ENCODE peak calls at places on chromosomes 7 and 10, in four cellular contexts. One of them, this sample, is unnamed.

GRCh38 chr10:130575756-130576285 is 439.6 kb downstream of the GLRX3 start:
- DNase-seq in endothelial cell: no peak
- DNase-seq in mammary epithelial cell: no peak
- DNase-seq in mucosa of descending colon: no peak
- DNase-seq in this sample: no peak

GRCh38 chr10:60377955-60378354 is 11.7 kb downstream of the ANK3 start:
- DNase-seq in mammary epithelial cell: peak; percentile 42
- DNase-seq in mucosa of descending colon: no peak
- DNase-seq in endothelial cell: no peak
- DNase-seq in this sample: no peak

GRCh38 chr7:155219947-155220769 is 77.5 kb upstream of the INSIG1 start:
- DNase-seq in endothelial cell: no peak
- DNase-seq in mucosa of descending colon: no peak
- DNase-seq in mammary epithelial cell: no peak
- DNase-seq in this sample: no peak

GRCh38 chr10:36325815-36326214 is 683.7 kb upstream of the FZD8 start:
- DNase-seq in mammary epithelial cell: no peak
- DNase-seq in mucosa of descending colon: no peak
- DNase-seq in endothelial cell: no peak
- DNase-seq in this sample: no peak

GRCh38 chr10:107814865-107815487 is 650.5 kb upstream of the SORCS1 start:
- DNase-seq in mammary epithelial cell: peak; percentile 63
- DNase-seq in mucosa of descending colon: peak; percentile 91
- DNase-seq in endothelial cell: peak; percentile 68
- DNase-seq in this sample: peak; percentile 61

GRCh38 chr10:20257422-20257821 is 441.2 kb downstream of the PLXDC2 start:
- DNase-seq in endothelial cell: no peak
- DNase-seq in mucosa of descending colon: no peak
- DNase-seq in mammary epithelial cell: peak; percentile 35
- DNase-seq in this sample: no peak

GRCh38 chr7:136741941-136742340 is 126.5 kb upstream of the CHRM2 start:
- DNase-seq in mammary epithelial cell: peak; percentile 45
- DNase-seq in endothelial cell: no peak
- DNase-seq in mucosa of descending colon: no peak
- DNase-seq in this sample: no peak

GRCh38 chr7:75943864-75944263 is 28.9 kb downstream of the POR start:
- DNase-seq in mammary epithelial cell: peak; percentile 92
- DNase-seq in mucosa of descending colon: no peak
- DNase-seq in endothelial cell: no peak
- DNase-seq in this sample: no peak

GRCh38 chr7:70585071-70585470 is 546.9 kb upstream of the GALNT17 start:
- DNase-seq in mammary epithelial cell: no peak
- DNase-seq in mucosa of descending colon: no peak
- DNase-seq in endothelial cell: no peak
- DNase-seq in this sample: no peak

GRCh38 chr7:47435889-47436312 is 146.0 kb downstream of the TNS3 start:
- DNase-seq in mucosa of descending colon: peak; percentile 83
- DNase-seq in endothelial cell: peak; percentile 52
- DNase-seq in mammary epithelial cell: peak; percentile 56
- DNase-seq in this sample: peak; percentile 48

GRCh38 chr7:6385110-6385792 is 62.5 kb downstream of the DAGLB start:
- DNase-seq in endothelial cell: no peak
- DNase-seq in mucosa of descending colon: no peak
- DNase-seq in mammary epithelial cell: peak; percentile 97
- DNase-seq in this sample: no peak

GRCh38 chr7:17019106-17019505 is 137.3 kb upstream of the AGR3 start:
- DNase-seq in endothelial cell: no peak
- DNase-seq in mucosa of descending colon: no peak
- DNase-seq in mammary epithelial cell: no peak
- DNase-seq in this sample: no peak

GRCh38 chr7:17020250-17020649 is 138.5 kb upstream of the AGR3 start:
- DNase-seq in endothelial cell: no peak
- DNase-seq in mammary epithelial cell: no peak
- DNase-seq in mucosa of descending colon: no peak
- DNase-seq in this sample: no peak

GRCh38 chr7:17016402-17017010 is 134.7 kb upstream of the AGR3 start:
- DNase-seq in endothelial cell: no peak
- DNase-seq in mammary epithelial cell: no peak
- DNase-seq in mucosa of descending colon: no peak
- DNase-seq in this sample: no peak

GRCh38 chr7:17022915-17023314 is 141.1 kb upstream of the AGR3 start:
- DNase-seq in mammary epithelial cell: peak; percentile 45
- DNase-seq in mucosa of descending colon: no peak
- DNase-seq in endothelial cell: no peak
- DNase-seq in this sample: no peak

DNA sequence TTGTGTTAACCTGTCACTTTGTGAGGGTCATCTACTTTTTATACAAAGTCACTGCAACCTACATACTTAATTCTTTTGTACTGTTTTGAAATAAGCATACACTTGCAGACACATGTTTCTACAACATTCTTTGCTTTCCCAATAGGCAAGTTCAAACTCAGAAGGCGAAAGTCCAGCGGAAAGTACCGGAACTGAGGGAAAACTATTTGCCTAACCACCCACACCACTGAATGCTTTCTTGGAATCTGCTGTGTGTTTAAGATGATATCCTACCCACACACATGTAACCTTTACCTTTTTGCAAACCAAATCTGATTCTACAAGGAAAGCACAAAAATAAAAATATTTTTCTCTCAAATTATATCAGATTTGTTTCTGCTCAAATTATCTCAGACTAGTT is 139.4 kb upstream of the AGR3 start:
- DNase-seq in mammary epithelial cell: peak; percentile 93
- DNase-seq in endothelial cell: no peak
- DNase-seq in mucosa of descending colon: no peak
- DNase-seq in this sample: no peak
- TF ChIP-seq CTCF in mammary epithelial cell: no peak
- TF ChIP-seq CTCF in endothelial cell: no peak
- TF ChIP-seq CTCF in mucosa of descending colon: no peak
- TF ChIP-seq CTCF in this sample: no peak

GRCh38 chr10:132162590-132163277 is 24.0 kb upstream of the DPYSL4 start:
- DNase-seq in endothelial cell: no peak
- DNase-seq in mucosa of descending colon: peak; percentile 66
- DNase-seq in mammary epithelial cell: no peak
- DNase-seq in this sample: no peak

GRCh38 chr10:132165416-132165980 is 21.2 kb upstream of the DPYSL4 start:
- DNase-seq in mucosa of descending colon: no peak
- DNase-seq in mammary epithelial cell: no peak
- DNase-seq in endothelial cell: no peak
- DNase-seq in this sample: no peak

GRCh38 chr10:132164801-132165278 is 21.9 kb upstream of the DPYSL4 start:
- DNase-seq in mammary epithelial cell: no peak
- DNase-seq in endothelial cell: no peak
- DNase-seq in mucosa of descending colon: peak; percentile 71
- DNase-seq in this sample: no peak

GRCh38 chr10:132163278-132163765 is 23.4 kb upstream of the DPYSL4 start:
- DNase-seq in mammary epithelial cell: no peak
- DNase-seq in mucosa of descending colon: peak; percentile 77
- DNase-seq in endothelial cell: peak; percentile 59
- DNase-seq in this sample: peak; percentile 45

DNA sequence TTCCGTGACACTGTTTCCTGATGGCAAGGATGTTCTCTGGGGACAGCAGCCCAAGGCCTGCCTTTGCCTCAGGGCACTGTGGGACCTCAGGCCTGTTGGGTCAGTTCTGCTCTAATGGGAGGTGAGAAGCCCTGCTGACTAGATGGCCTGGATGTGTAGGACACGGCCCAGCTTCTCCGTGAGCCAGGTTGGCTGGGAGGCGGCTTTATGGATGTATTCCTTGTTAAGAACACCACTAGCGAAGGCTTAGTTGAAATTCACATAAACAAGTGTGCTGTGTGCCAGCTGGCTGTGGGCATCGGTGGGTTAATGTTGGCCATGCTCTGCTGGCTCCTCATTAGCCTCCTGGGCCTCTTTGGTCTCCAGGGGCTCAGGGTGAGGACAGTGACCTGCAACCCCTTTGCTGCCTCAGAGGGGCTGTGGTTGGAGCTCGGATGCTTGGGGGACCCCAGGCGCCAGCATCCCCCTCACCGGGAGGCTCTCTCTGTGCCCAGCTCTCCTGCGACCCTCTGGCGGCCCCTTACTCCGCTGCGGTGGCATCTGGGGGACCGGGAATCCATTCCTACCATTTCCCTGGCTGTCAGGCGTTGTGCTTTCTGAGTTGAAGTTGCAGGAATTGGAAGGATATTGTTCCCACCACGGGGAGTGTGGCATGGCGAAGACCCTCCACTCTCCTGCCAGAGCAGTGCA is 22.8 kb upstream of the DPYSL4 start:
- DNase-seq in endothelial cell: no peak
- DNase-seq in mucosa of descending colon: no peak
- DNase-seq in mammary epithelial cell: no peak
- DNase-seq in this sample: no peak
- TF ChIP-seq CTCF in endothelial cell: peak; percentile 56
- TF ChIP-seq CTCF in mucosa of descending colon: no peak
- TF ChIP-seq CTCF in mammary epithelial cell: no peak
- TF ChIP-seq CTCF in this sample: no peak

GRCh38 chr7:135333946-135334345 is 100.3 kb downstream of the STRA8 start:
- DNase-seq in mucosa of descending colon: no peak
- DNase-seq in endothelial cell: no peak
- DNase-seq in mammary epithelial cell: no peak
- DNase-seq in this sample: no peak

GRCh38 chr7:135334830-135335543 is 101.3 kb downstream of the STRA8 start:
- DNase-seq in mucosa of descending colon: no peak
- DNase-seq in mammary epithelial cell: no peak
- DNase-seq in endothelial cell: no peak
- DNase-seq in this sample: no peak

GRCh38 chr7:135337506-135337905 is 103.9 kb downstream of the STRA8 start:
- DNase-seq in mammary epithelial cell: no peak
- DNase-seq in mucosa of descending colon: no peak
- DNase-seq in endothelial cell: no peak
- DNase-seq in this sample: no peak

GRCh38 chr7:135338151-135338550 is 104.5 kb downstream of the STRA8 start:
- DNase-seq in mucosa of descending colon: no peak
- DNase-seq in endothelial cell: no peak
- DNase-seq in mammary epithelial cell: no peak
- DNase-seq in this sample: no peak

DNA sequence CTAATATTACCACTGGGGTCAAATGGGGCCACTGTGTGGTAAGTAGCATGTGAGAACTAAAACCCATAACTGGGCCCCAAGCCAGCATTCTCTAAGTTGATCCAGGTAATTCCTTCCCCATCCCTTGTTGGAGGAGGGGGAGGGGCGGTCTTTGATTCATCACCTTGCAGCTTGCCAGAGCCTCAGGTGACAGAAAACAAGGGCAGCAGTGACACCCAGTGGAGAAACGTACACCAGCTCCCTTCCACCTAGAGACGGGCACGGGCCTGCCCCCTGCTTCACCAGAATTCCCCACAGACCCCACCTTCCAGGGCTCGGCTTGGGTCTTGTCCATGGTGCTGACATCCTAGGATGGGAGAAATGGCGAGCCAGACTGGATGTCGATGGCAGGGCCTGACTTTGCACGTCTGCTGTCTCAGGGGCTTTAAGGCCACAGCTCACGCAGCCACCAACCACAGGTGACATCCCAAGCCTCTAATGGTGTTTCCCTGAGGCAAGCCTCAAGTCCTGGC is 102.0 kb downstream of the STRA8 start:
- DNase-seq in mammary epithelial cell: peak; percentile 98
- DNase-seq in mucosa of descending colon: peak; percentile 89
- DNase-seq in endothelial cell: peak; percentile 84
- DNase-seq in this sample: peak; percentile 56
- TF ChIP-seq CTCF in mammary epithelial cell: peak; percentile 85
- TF ChIP-seq CTCF in mucosa of descending colon: peak; percentile 9
- TF ChIP-seq CTCF in endothelial cell: peak; percentile 22
- TF ChIP-seq CTCF in this sample: peak; percentile 68

DNA sequence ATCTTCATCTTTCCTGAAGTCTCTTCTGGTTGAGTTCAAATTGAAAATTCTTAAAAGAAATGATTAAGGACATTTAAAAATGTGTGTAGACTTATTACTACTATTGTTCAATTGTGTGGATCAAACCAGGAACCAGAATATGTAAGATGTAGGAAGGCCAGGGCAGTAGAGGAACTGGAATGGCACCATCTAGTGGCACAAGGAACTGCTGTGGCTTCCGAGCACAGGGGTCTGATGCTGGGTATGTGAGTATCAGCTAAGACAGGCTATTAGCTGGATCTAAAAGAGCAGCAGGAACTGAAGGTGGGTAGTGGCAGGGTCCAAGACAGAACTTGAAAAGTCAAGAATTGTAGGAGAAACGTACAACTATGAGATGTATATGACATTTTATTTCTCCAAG is 247.3 kb downstream of the SEMA3A start:
- DNase-seq in mammary epithelial cell: peak; percentile 10
- DNase-seq in mucosa of descending colon: peak; percentile 29
- DNase-seq in endothelial cell: peak; percentile 22
- DNase-seq in this sample: no peak
- TF ChIP-seq CTCF in mammary epithelial cell: peak; percentile 45
- TF ChIP-seq CTCF in mucosa of descending colon: no peak
- TF ChIP-seq CTCF in endothelial cell: no peak
- TF ChIP-seq CTCF in this sample: peak; percentile 41

GRCh38 chr10:71064413-71065118 is 147.8 kb upstream of the UNC5B start:
- DNase-seq in mucosa of descending colon: no peak
- DNase-seq in endothelial cell: no peak
- DNase-seq in mammary epithelial cell: no peak
- DNase-seq in this sample: no peak
- TF ChIP-seq CTCF in mucosa of descending colon: no peak
- TF ChIP-seq CTCF in endothelial cell: no peak
- TF ChIP-seq CTCF in mammary epithelial cell: no peak
- TF ChIP-seq CTCF in this sample: no peak

DNA sequence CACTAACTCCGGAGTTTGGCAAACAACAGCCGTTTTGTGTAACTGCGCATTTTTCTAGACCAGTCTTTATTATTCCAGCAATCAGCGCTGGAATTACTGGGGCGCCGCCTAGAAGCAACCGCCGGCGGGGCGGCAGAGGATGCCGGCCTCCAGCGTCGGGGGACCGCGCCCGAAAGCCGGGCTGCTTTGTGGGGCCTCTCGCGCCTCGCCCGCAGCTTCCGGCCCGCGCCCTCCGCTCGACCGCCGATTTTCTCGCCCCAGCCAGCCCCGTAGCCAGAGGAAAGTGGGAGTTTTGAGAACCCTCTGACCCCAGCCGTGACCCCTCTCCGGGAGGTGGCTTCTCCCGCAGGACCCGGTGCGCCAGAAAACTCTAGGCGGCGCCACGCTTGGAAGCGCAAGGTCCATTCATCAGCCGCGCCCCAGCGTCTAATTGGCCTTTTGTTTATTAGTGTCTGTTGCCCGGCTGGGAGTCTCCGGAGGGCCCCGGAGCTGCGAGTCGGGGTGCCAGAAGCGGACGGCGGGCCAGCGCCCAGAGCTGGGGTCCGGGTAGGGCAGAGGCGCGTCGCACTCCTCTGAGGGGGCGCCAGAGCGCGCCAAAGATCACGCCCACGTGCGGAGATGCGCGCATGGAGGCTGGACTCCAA is 10.7 kb downstream of the EMX2 start:
- DNase-seq in mammary epithelial cell: no peak
- DNase-seq in endothelial cell: peak; percentile 20
- DNase-seq in mucosa of descending colon: no peak
- DNase-seq in this sample: no peak
- TF ChIP-seq CTCF in mammary epithelial cell: no peak
- TF ChIP-seq CTCF in endothelial cell: no peak
- TF ChIP-seq CTCF in mucosa of descending colon: no peak
- TF ChIP-seq CTCF in this sample: peak; percentile 37

GRCh38 chr7:84675633-84676034 is 481.0 kb upstream of the SEMA3A start:
- DNase-seq in mammary epithelial cell: peak; percentile 85
- DNase-seq in endothelial cell: no peak
- DNase-seq in mucosa of descending colon: no peak
- DNase-seq in this sample: no peak
- TF ChIP-seq CTCF in mammary epithelial cell: no peak
- TF ChIP-seq CTCF in endothelial cell: no peak
- TF ChIP-seq CTCF in mucosa of descending colon: no peak
- TF ChIP-seq CTCF in this sample: no peak

This sample was measured in neural crest cell.